ENCODE peak calls at places on chromosomes 16 and 17, in seven cellular contexts. One of them, this sample, is unnamed. For H3K9me3, the result is how much of the 10 kb centered on the place peaks cover.

GRCh38 chr17:66934040-66934439 is 30.5 kb upstream of the CACNG4 start:
- DNase-seq in A673: no peak
- DNase-seq in H1: no peak
- DNase-seq in left ventricle myocardium inferior: no peak
- DNase-seq in fibroblast of lung: no peak
- DNase-seq in adrenal gland: no peak
- DNase-seq in OCI-LY7: no peak
- DNase-seq in this sample: no peak

GRCh38 chr17:40442392-40443195 is 656 bp upstream of the IGFBP4 start:
- DNase-seq in A673: no peak
- DNase-seq in left ventricle myocardium inferior: peak
- DNase-seq in adrenal gland: no peak
- DNase-seq in fibroblast of lung: peak
- DNase-seq in OCI-LY7: no peak
- DNase-seq in H1: no peak
- DNase-seq in this sample: no peak

GRCh38 chr17:34358631-34359030 is 2.4 kb downstream of the CCL13 start:
- DNase-seq in fibroblast of lung: no peak
- DNase-seq in A673: no peak
- DNase-seq in OCI-LY7: no peak
- DNase-seq in H1: no peak
- DNase-seq in adrenal gland: no peak
- DNase-seq in left ventricle myocardium inferior: no peak
- DNase-seq in this sample: no peak

GRCh38 chr17:77106874-77107358 is 33.9 kb upstream of the SEC14L1 start:
- DNase-seq in fibroblast of lung: no peak
- DNase-seq in adrenal gland: no peak
- DNase-seq in H1: no peak
- DNase-seq in A673: no peak
- DNase-seq in left ventricle myocardium inferior: no peak
- DNase-seq in OCI-LY7: peak
- DNase-seq in this sample: no peak

GRCh38 chr16:86517652-86518258 is 7.4 kb downstream of the FOXF1 start:
- DNase-seq in A673: peak
- DNase-seq in OCI-LY7: peak
- DNase-seq in adrenal gland: peak
- DNase-seq in fibroblast of lung: peak
- DNase-seq in left ventricle myocardium inferior: peak
- DNase-seq in H1: peak
- DNase-seq in this sample: no peak

GRCh38 chr16:85687651-85688471 is 893 bp downstream of the GINS2 start:
- DNase-seq in adrenal gland: no peak
- DNase-seq in OCI-LY7: peak
- DNase-seq in fibroblast of lung: no peak
- DNase-seq in left ventricle myocardium inferior: no peak
- DNase-seq in H1: no peak
- DNase-seq in A673: no peak
- DNase-seq in this sample: no peak

GRCh38 chr16:21081329-21081728 is 69.3 kb downstream of the DNAH3 start:
- DNase-seq in left ventricle myocardium inferior: no peak
- DNase-seq in H1: no peak
- DNase-seq in OCI-LY7: no peak
- DNase-seq in A673: no peak
- DNase-seq in adrenal gland: no peak
- DNase-seq in fibroblast of lung: no peak
- DNase-seq in this sample: no peak

GRCh38 chr16:69930117-69930776 is 20.9 kb upstream of the CLEC18A start:
- DNase-seq in A673: peak
- DNase-seq in OCI-LY7: peak
- DNase-seq in H1: peak
- DNase-seq in fibroblast of lung: peak
- DNase-seq in left ventricle myocardium inferior: peak
- DNase-seq in adrenal gland: peak
- DNase-seq in this sample: no peak

GRCh38 chr16:88377961-88378360 is 4.8 kb upstream of the ZNF469 start:
- DNase-seq in A673: no peak
- DNase-seq in adrenal gland: no peak
- DNase-seq in H1: no peak
- DNase-seq in fibroblast of lung: no peak
- DNase-seq in left ventricle myocardium inferior: peak
- DNase-seq in OCI-LY7: no peak
- DNase-seq in this sample: no peak

GRCh38 chr17:79522414-79522813 is 88.4 kb downstream of the RBFOX3 start:
- DNase-seq in OCI-LY7: no peak
- DNase-seq in H1: no peak
- DNase-seq in fibroblast of lung: no peak
- DNase-seq in A673: no peak
- DNase-seq in adrenal gland: no peak
- DNase-seq in left ventricle myocardium inferior: no peak
- DNase-seq in this sample: no peak

GRCh38 chr17:76272541-76273434 is 7.6 kb downstream of the UBALD2 start:
- DNase-seq in H1: no peak
- DNase-seq in left ventricle myocardium inferior: no peak
- DNase-seq in A673: no peak
- DNase-seq in adrenal gland: no peak
- DNase-seq in fibroblast of lung: no peak
- DNase-seq in OCI-LY7: peak
- DNase-seq in this sample: no peak

GRCh38 chr16:69130461-69130860 is 1.9 kb downstream of the CHTF8 start:
- DNase-seq in H1: no peak
- DNase-seq in OCI-LY7: no peak
- DNase-seq in A673: no peak
- DNase-seq in left ventricle myocardium inferior: no peak
- DNase-seq in adrenal gland: no peak
- DNase-seq in fibroblast of lung: no peak
- DNase-seq in this sample: no peak

GRCh38 chr16:14344292-14344691 is 273.2 kb downstream of the MRTFB start:
- DNase-seq in adrenal gland: no peak
- DNase-seq in H1: no peak
- DNase-seq in A673: no peak
- DNase-seq in fibroblast of lung: no peak
- DNase-seq in OCI-LY7: no peak
- DNase-seq in left ventricle myocardium inferior: no peak
- DNase-seq in this sample: no peak

GRCh38 chr17:82214012-82214628 is 1.5 kb upstream of the CCDC57 start:
- DNase-seq in OCI-LY7: no peak
- DNase-seq in left ventricle myocardium inferior: no peak
- DNase-seq in H1: no peak
- DNase-seq in fibroblast of lung: no peak
- DNase-seq in adrenal gland: no peak
- DNase-seq in A673: no peak
- DNase-seq in this sample: no peak

GRCh38 chr16:52069866-52070265 is 477.1 kb downstream of the TOX3 start:
- DNase-seq in left ventricle myocardium inferior: no peak
- DNase-seq in adrenal gland: no peak
- DNase-seq in A673: peak
- DNase-seq in H1: peak
- DNase-seq in OCI-LY7: no peak
- DNase-seq in fibroblast of lung: peak
- DNase-seq in this sample: no peak

GRCh38 chr16:12771341-12771798 is 32.3 kb downstream of the CPPED1 start:
- DNase-seq in A673: no peak
- DNase-seq in adrenal gland: no peak
- DNase-seq in left ventricle myocardium inferior: no peak
- DNase-seq in fibroblast of lung: no peak
- DNase-seq in H1: no peak
- DNase-seq in OCI-LY7: no peak
- DNase-seq in this sample: no peak

GRCh38 chr16:47461598-47462266 is 601 bp downstream of the PHKB start:
- DNase-seq in H1: no peak
- DNase-seq in adrenal gland: peak
- DNase-seq in OCI-LY7: peak
- DNase-seq in A673: peak
- DNase-seq in left ventricle myocardium inferior: no peak
- DNase-seq in fibroblast of lung: peak
- DNase-seq in this sample: no peak

GRCh38 chr16:67120025-67120424 is 10.3 kb downstream of the PHAF1 start:
- DNase-seq in H1: no peak
- DNase-seq in left ventricle myocardium inferior: no peak
- DNase-seq in adrenal gland: no peak
- DNase-seq in fibroblast of lung: no peak
- DNase-seq in OCI-LY7: no peak
- DNase-seq in A673: no peak
- DNase-seq in this sample: no peak

GRCh38 chr17:63140255-63140654 is 174.2 kb downstream of the TANC2 start:
- DNase-seq in H1: no peak
- DNase-seq in fibroblast of lung: peak
- DNase-seq in left ventricle myocardium inferior: no peak
- DNase-seq in A673: peak
- DNase-seq in adrenal gland: peak
- DNase-seq in OCI-LY7: no peak
- DNase-seq in this sample: no peak

GRCh38 chr17:40241435-40241834 is 22.3 kb downstream of the WIPF2 start:
- DNase-seq in left ventricle myocardium inferior: no peak
- DNase-seq in H1: no peak
- DNase-seq in fibroblast of lung: no peak
- DNase-seq in OCI-LY7: no peak
- DNase-seq in adrenal gland: no peak
- DNase-seq in A673: no peak
- DNase-seq in this sample: no peak

GRCh38 chr16:200388-200787 is 20.1 kb downstream of the HBQ1 start:
- DNase-seq in fibroblast of lung: no peak
- DNase-seq in left ventricle myocardium inferior: no peak
- DNase-seq in H1: no peak
- DNase-seq in adrenal gland: no peak
- DNase-seq in OCI-LY7: no peak
- DNase-seq in A673: peak
- DNase-seq in this sample: no peak

GRCh38 chr16:9003322-9003721 is 39.6 kb upstream of the USP7 start:
- DNase-seq in left ventricle myocardium inferior: no peak
- DNase-seq in A673: no peak
- DNase-seq in fibroblast of lung: no peak
- DNase-seq in H1: no peak
- DNase-seq in OCI-LY7: no peak
- DNase-seq in adrenal gland: no peak
- DNase-seq in this sample: no peak

GRCh38 chr17:192666-193425 is 11.4 kb upstream of the DOC2B start:
- DNase-seq in OCI-LY7: no peak
- DNase-seq in H1: no peak
- DNase-seq in fibroblast of lung: no peak
- DNase-seq in A673: no peak
- DNase-seq in left ventricle myocardium inferior: no peak
- DNase-seq in adrenal gland: no peak
- DNase-seq in this sample: no peak

GRCh38 chr16:79328327-79329162 is 272.0 kb downstream of the MAF start:
- DNase-seq in H1: no peak
- DNase-seq in OCI-LY7: no peak
- DNase-seq in left ventricle myocardium inferior: no peak
- DNase-seq in adrenal gland: peak
- DNase-seq in A673: no peak
- DNase-seq in fibroblast of lung: no peak
- DNase-seq in this sample: no peak

GRCh38 chr16:86566966-86567700 is 504 bp downstream of the FOXC2 start:
- DNase-seq in A673: peak
- DNase-seq in fibroblast of lung: peak
- DNase-seq in OCI-LY7: no peak
- DNase-seq in H1: peak
- DNase-seq in adrenal gland: no peak
- DNase-seq in left ventricle myocardium inferior: peak
- DNase-seq in this sample: no peak

GRCh38 chr16:16096161-16096857 is 127.0 kb downstream of the ABCC6 start:
- DNase-seq in A673: no peak
- DNase-seq in adrenal gland: peak
- DNase-seq in left ventricle myocardium inferior: peak
- DNase-seq in H1: no peak
- DNase-seq in fibroblast of lung: peak
- DNase-seq in OCI-LY7: peak
- DNase-seq in this sample: no peak

GRCh38 chr17:45307290-45308015 is 9.4 kb downstream of the MAP3K14 start:
- DNase-seq in fibroblast of lung: peak
- DNase-seq in left ventricle myocardium inferior: no peak
- DNase-seq in OCI-LY7: peak
- DNase-seq in A673: no peak
- DNase-seq in adrenal gland: peak
- DNase-seq in H1: no peak
- DNase-seq in this sample: no peak

DNA sequence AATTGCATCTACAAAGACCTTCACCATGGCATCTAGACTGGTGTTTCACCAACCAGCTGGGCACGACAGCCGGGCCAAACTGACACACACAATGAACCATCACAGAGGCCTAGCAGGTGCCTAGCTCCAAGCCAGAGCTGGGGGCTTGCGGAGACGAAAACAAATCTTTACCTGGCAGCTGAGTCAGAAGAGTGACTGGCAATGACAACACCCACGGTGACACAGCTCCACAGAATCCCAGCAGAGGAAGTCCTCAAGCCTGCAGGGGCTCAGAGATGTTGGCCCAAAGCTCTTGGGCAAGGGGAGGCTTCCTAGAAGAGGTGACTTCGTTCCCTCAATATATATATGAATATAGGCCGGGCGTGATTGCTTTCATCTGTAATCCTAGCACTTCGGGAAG is 5.1 kb downstream of the MMP25 start:
- DNase-seq in A673: no peak
- DNase-seq in fibroblast of lung: no peak
- DNase-seq in left ventricle myocardium inferior: no peak
- DNase-seq in H1: no peak
- DNase-seq in OCI-LY7: no peak
- DNase-seq in adrenal gland: no peak
- DNase-seq in this sample: no peak
- TF ChIP-seq CTCF in A673: no peak
- TF ChIP-seq CTCF in fibroblast of lung: no peak
- TF ChIP-seq CTCF in left ventricle myocardium inferior: no peak
- TF ChIP-seq CTCF in H1: no peak
- TF ChIP-seq CTCF in OCI-LY7: no peak
- TF ChIP-seq CTCF in adrenal gland: no peak
- TF ChIP-seq CTCF in this sample: no peak

GRCh38 chr16:74742051-74742481 is 32.6 kb downstream of the FA2H start:
- DNase-seq in left ventricle myocardium inferior: no peak
- DNase-seq in H1: no peak
- DNase-seq in A673: peak
- DNase-seq in OCI-LY7: no peak
- DNase-seq in adrenal gland: no peak
- DNase-seq in fibroblast of lung: peak
- DNase-seq in this sample: no peak
- H3K9me3 ChIP-seq in left ventricle myocardium inferior: under half
- H3K9me3 ChIP-seq in H1: under half
- H3K9me3 ChIP-seq in A673: under half
- H3K9me3 ChIP-seq in OCI-LY7: under half
- H3K9me3 ChIP-seq in adrenal gland: under half
- H3K9me3 ChIP-seq in fibroblast of lung: under half
- H3K9me3 ChIP-seq in this sample: under half

GRCh38 chr17:4509402-4509801 is 10.7 kb downstream of the SPNS2 start:
- DNase-seq in H1: no peak
- DNase-seq in fibroblast of lung: no peak
- DNase-seq in left ventricle myocardium inferior: no peak
- DNase-seq in A673: no peak
- DNase-seq in adrenal gland: no peak
- DNase-seq in OCI-LY7: peak
- DNase-seq in this sample: no peak
- TF ChIP-seq CTCF in H1: no peak
- TF ChIP-seq CTCF in fibroblast of lung: no peak
- TF ChIP-seq CTCF in left ventricle myocardium inferior: peak
- TF ChIP-seq CTCF in A673: no peak
- TF ChIP-seq CTCF in adrenal gland: no peak
- TF ChIP-seq CTCF in OCI-LY7: no peak
- TF ChIP-seq CTCF in this sample: no peak

DNA sequence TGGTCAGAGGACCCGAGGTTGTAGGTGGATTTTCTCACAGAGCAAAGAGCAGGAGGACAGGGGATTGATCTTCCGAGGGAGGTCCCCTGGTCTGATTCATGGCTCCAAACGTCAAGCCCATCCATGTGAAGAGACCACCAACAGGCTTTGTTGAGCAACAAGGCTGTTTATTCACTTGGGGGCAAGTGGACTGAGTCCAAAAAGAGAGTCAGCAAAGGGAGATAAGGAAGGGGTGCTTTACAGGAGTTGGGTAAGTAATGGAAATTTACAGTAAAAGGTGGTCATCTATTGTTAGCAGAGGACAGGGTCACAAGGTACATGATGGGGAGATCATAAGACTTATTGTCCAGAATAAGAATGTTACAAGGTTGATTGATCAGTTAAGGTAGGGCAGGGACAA is 2285.8 kb downstream of the TP53TG3F start:
- DNase-seq in adrenal gland: no peak
- DNase-seq in OCI-LY7: no peak
- DNase-seq in left ventricle myocardium inferior: no peak
- DNase-seq in fibroblast of lung: no peak
- DNase-seq in A673: no peak
- DNase-seq in H1: no peak
- DNase-seq in this sample: peak
- H3K9me3 ChIP-seq in adrenal gland: under half
- H3K9me3 ChIP-seq in OCI-LY7: under half
- H3K9me3 ChIP-seq in left ventricle myocardium inferior: under half
- H3K9me3 ChIP-seq in fibroblast of lung: under half
- H3K9me3 ChIP-seq in A673: under half
- H3K9me3 ChIP-seq in H1: half or more
- H3K9me3 ChIP-seq in this sample: under half

This sample was measured in vagina.